ENCODE peak calls at places on chromosomes 1 and 21, in four cellular contexts. One of them, this sample, is unnamed. For H3K36me3, the result is how much of the 10 kb centered on the place peaks cover.

GRCh38 chr1:188170446-188170845 is 1341.7 kb downstream of the PLA2G4A start:
- DNase-seq in uterus: no peak
- DNase-seq in heart left ventricle: no peak
- DNase-seq in tibial nerve: no peak
- DNase-seq in this sample: no peak

GRCh38 chr1:246528933-246529731 is 22.1 kb upstream of the SMYD3 start:
- DNase-seq in uterus: no peak
- DNase-seq in tibial nerve: no peak
- DNase-seq in heart left ventricle: no peak
- DNase-seq in this sample: no peak

GRCh38 chr1:202213361-202214088 is 19.9 kb downstream of the LGR6 start:
- DNase-seq in uterus: no peak
- DNase-seq in heart left ventricle: no peak
- DNase-seq in tibial nerve: no peak
- DNase-seq in this sample: no peak

GRCh38 chr1:206761369-206761768 is 9.2 kb upstream of the IL19 start:
- DNase-seq in tibial nerve: no peak
- DNase-seq in uterus: no peak
- DNase-seq in heart left ventricle: no peak
- DNase-seq in this sample: no peak

GRCh38 chr1:14369526-14370213 is 228.8 kb upstream of the KAZN start:
- DNase-seq in tibial nerve: no peak
- DNase-seq in heart left ventricle: no peak
- DNase-seq in uterus: no peak
- DNase-seq in this sample: no peak

GRCh38 chr1:19560480-19560879 is 75.1 kb upstream of the CAPZB start:
- DNase-seq in uterus: no peak
- DNase-seq in heart left ventricle: no peak
- DNase-seq in tibial nerve: no peak
- DNase-seq in this sample: no peak

GRCh38 chr1:235588916-235589515 is 60.6 kb downstream of the GNG4 start:
- DNase-seq in tibial nerve: no peak
- DNase-seq in uterus: peak
- DNase-seq in heart left ventricle: no peak
- DNase-seq in this sample: no peak

GRCh38 chr1:4652631-4653327 is 1.6 kb upstream of the AJAP1 start:
- DNase-seq in heart left ventricle: peak
- DNase-seq in uterus: no peak
- DNase-seq in tibial nerve: peak
- DNase-seq in this sample: no peak

GRCh38 chr1:53625766-53626520 is 113.0 kb downstream of the GLIS1 start:
- DNase-seq in heart left ventricle: no peak
- DNase-seq in tibial nerve: no peak
- DNase-seq in uterus: no peak
- DNase-seq in this sample: peak

DNA sequence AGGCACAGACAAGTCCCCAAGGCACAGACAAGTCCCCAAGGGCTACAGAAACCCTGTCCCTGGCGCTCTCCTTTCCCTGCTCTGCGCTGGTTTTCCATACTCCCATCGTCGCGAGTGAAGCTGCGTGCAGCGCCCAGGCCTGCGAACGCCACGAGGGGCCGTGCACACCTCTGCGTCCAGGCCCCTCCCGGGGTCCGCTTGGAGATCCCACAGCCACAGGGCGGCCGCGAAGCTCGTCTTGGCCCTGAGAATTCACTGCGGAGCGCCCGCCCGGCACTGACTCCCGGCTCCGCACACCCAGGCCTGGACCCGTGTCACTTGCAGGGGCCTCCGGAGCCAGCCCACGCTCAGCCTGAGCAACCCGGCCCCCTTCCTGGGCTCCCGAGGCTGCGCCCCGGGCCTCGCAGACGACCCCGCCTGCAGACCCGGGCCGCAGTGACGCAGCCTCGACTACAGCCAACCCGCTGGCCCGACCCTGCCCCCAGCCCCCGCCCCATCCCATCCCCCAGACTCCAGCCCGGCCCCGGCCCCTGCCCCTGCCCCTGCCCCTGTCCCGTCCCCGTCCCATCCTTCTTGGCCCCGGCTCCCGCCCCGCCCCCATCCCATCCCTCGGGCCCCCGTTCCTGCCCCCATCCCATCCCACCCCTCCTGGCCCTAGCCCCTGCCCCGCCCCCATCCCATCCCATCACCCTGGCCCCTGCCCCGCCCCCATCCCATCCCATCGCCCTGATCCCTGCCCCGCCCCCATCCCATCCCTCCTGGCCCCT is 841 bp downstream of the POFUT2 start:
- DNase-seq in tibial nerve: no peak
- DNase-seq in heart left ventricle: no peak
- DNase-seq in uterus: no peak
- DNase-seq in this sample: peak
- TF ChIP-seq POLR2A in tibial nerve: no peak
- TF ChIP-seq POLR2A in heart left ventricle: no peak
- TF ChIP-seq POLR2A in uterus: no peak
- TF ChIP-seq POLR2A in this sample: no peak

GRCh38 chr21:35196128-35196527 is 147.0 kb upstream of the RUNX1 start:
- DNase-seq in heart left ventricle: no peak
- DNase-seq in tibial nerve: no peak
- DNase-seq in uterus: no peak
- DNase-seq in this sample: no peak
- H3K4me3 ChIP-seq in heart left ventricle: no peak
- H3K4me3 ChIP-seq in tibial nerve: no peak
- H3K4me3 ChIP-seq in uterus: no peak
- H3K4me3 ChIP-seq in this sample: no peak

DNA sequence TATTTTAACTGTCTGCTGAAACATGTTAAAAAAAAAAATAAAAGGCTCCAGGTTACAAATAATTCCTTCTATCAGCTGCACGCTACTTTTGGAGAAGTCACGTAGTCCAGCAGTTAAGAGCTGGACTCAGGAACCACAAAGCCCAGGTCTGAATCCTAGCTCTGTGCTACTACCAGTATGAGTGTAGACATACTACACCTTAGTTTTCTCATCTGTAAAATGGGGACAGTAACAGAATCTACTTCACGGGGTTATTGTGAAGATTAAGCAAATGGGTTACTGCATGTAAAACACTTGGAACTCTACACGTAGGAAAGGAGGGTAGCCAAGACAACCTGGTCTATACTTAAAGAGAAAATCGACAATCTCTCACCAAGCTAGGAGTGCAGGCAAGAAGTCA is 48.3 kb downstream of the TARBP1 start:
- DNase-seq in tibial nerve: no peak
- DNase-seq in uterus: no peak
- DNase-seq in heart left ventricle: no peak
- DNase-seq in this sample: no peak
- H3K36me3 ChIP-seq in tibial nerve: half or more
- H3K36me3 ChIP-seq in uterus: under half
- H3K36me3 ChIP-seq in heart left ventricle: under half
- H3K36me3 ChIP-seq in this sample: under half

DNA sequence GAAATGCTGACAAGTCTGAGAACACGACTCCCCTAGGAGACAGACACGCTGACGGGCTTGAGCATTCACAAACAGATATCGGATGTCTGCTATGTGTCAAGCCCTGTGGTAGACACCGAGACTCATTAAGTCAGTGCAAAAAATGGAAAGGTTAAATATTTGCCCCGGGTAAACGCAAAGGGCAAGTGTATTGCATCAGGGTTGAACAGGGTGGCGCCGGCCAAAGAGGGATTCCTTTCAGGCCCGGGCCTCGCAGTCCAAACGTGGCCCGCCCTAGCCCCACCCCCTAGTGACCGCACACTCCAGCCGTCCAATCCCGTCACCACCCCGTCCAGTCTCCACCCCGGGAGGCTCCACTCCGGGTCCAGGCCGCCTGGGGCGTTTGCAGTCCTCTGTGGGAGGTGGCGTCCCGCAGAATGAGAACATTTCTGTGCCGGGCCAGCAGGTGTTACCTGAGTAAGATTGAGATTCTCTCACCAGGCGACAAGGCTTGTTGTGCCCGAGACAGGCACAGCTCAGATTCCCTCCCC is 16.3 kb upstream of the TMEM9 start:
- DNase-seq in tibial nerve: peak
- DNase-seq in uterus: peak
- DNase-seq in heart left ventricle: peak
- DNase-seq in this sample: peak
- TF ChIP-seq POLR2A in tibial nerve: peak
- TF ChIP-seq POLR2A in uterus: peak
- TF ChIP-seq POLR2A in heart left ventricle: peak
- TF ChIP-seq POLR2A in this sample: no peak

GRCh38 chr1:24390924-24391782 is 22.4 kb downstream of the STPG1 start:
- DNase-seq in uterus: peak
- DNase-seq in heart left ventricle: peak
- DNase-seq in tibial nerve: peak
- DNase-seq in this sample: peak
- H3K4me3 ChIP-seq in uterus: no peak
- H3K4me3 ChIP-seq in heart left ventricle: peak
- H3K4me3 ChIP-seq in tibial nerve: no peak
- H3K4me3 ChIP-seq in this sample: peak

DNA sequence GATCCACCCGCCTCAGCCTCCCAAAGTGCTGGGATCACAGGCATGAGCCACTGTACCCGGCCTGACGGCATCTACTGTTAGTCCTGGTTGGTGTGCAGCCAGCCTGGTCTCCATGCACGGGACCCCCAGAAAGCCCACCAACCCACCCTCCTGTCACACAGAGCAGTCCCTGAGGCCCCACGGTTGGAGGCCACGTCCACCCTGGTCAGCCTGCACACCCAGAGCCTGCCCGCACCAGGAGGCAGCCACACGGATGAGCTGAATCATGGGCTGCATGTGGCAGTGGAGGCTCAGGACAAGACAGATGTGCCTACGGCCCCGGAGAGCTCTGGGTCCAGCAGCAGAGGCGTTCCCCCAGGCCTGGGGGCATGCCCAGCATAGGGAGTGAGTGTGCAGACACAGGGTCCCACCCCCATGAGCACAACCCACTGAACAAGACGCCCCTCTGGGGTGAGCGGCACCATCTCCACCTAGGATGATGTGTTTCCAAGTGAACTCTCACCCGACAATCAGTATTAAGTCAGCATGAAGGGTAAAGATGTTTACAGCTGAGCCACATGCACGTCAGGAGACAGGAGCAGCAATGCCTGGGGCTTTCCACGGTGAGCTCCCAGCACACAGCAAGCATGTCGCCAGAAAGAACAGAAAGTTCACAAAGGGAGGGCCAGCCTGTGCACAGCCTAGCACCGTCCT is 102.1 kb downstream of the WDR4 start:
- DNase-seq in tibial nerve: no peak
- DNase-seq in heart left ventricle: no peak
- DNase-seq in uterus: no peak
- DNase-seq in this sample: no peak
- H3K36me3 ChIP-seq in tibial nerve: half or more
- H3K36me3 ChIP-seq in heart left ventricle: under half
- H3K36me3 ChIP-seq in uterus: under half
- H3K36me3 ChIP-seq in this sample: under half

GRCh38 chr1:109400035-109400655 is 2.4 kb upstream of the SORT1 start:
- DNase-seq in tibial nerve: no peak
- DNase-seq in uterus: no peak
- DNase-seq in heart left ventricle: no peak
- DNase-seq in this sample: no peak
- TF ChIP-seq POLR2A in tibial nerve: no peak
- TF ChIP-seq POLR2A in uterus: no peak
- TF ChIP-seq POLR2A in heart left ventricle: no peak
- TF ChIP-seq POLR2A in this sample: no peak

DNA sequence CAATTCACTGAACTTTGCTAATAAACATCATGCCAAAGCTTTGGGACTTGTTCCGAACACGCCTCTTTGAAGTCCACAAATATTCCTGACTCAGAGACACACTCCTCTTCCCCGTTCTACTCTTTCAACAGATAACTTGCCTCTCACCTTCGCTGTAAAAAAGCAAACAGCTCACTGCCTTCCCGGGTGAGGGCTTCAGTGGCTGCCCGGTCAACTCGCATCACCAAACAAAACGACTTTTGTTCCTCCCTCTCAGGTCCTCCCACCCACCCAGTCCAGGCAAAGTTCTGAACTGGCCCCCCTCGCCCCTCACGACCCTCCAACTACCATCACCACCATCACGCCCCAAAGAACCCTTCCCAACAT is 532 bp upstream of the CCN1 start:
- DNase-seq in heart left ventricle: no peak
- DNase-seq in uterus: peak
- DNase-seq in tibial nerve: peak
- DNase-seq in this sample: no peak
- H3K4me3 ChIP-seq in heart left ventricle: peak
- H3K4me3 ChIP-seq in uterus: peak
- H3K4me3 ChIP-seq in tibial nerve: peak
- H3K4me3 ChIP-seq in this sample: peak

DNA sequence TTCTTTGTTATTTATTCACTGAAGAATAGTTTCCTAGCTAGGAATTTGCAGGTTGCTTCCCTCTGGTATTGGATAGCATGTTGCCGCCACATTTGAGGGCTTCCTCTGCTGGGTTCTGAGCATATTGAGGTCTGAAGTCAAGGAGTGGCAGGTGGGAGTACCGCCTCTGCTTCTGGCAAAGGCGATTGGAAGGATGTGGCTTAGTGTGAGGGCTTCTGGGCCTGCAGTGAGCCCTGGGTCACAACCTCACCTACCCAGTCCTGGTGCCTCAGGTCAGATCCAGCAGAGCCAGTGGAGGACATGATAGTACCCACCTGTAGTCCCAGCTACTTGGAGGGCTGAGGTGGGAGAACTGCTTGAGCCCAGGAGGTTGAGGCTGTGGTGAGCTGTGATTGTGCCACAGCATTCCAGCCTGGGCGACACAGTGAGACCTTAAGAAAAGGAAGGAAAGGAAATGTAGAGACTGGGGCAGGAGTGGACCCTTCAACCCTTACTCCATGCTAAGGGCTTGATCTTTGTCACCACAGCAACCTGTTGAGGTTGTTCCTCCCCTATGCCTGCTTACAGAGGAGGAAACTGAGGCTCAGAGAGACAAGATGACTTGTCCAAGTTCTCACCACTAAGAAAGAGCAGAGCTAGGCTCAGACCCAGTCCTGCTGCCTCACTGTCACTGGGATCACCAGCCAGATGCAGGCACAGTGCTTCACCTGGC is 22.8 kb downstream of the A3GALT2 start:
- DNase-seq in uterus: no peak
- DNase-seq in heart left ventricle: peak
- DNase-seq in tibial nerve: no peak
- DNase-seq in this sample: peak
- H3K36me3 ChIP-seq in uterus: under half
- H3K36me3 ChIP-seq in heart left ventricle: under half
- H3K36me3 ChIP-seq in tibial nerve: half or more
- H3K36me3 ChIP-seq in this sample: under half

This sample was measured in suprapubic skin.